ENCODE peak calls at places on chromosomes 7 and 10, in five cellular contexts. One of them, this sample, is unnamed.

GRCh38 chr10:30088178-30088577 is 28.8 kb upstream of the JCAD start:
- DNase-seq in T1000: no peak
- DNase-seq in activated CD4-positive, alpha-beta T cell treated with anti-CD3 and anti-CD28 coated beads, Interleukin-2, amount 10 ng/mL, durations not matched to agents 7 days and 5 days: no peak
- DNase-seq in heart right ventricle: no peak
- DNase-seq in T-helper 2 cell treated with Interferon-gamma antibody and Interleukin-4, amounts not matched to agents 5 μg/mL and 100 μg/mL, for 36 hours: no peak
- DNase-seq in this sample: no peak

GRCh38 chr10:51427758-51428157 is 271.6 kb downstream of the CSTF2T start:
- DNase-seq in T1000: no peak
- DNase-seq in activated CD4-positive, alpha-beta T cell treated with anti-CD3 and anti-CD28 coated beads, Interleukin-2, amount 10 ng/mL, durations not matched to agents 7 days and 5 days: no peak
- DNase-seq in heart right ventricle: no peak
- DNase-seq in T-helper 2 cell treated with Interferon-gamma antibody and Interleukin-4, amounts not matched to agents 5 μg/mL and 100 μg/mL, for 36 hours: no peak
- DNase-seq in this sample: no peak

GRCh38 chr10:118504044-118504944 is 91.2 kb downstream of the PRLHR start:
- DNase-seq in T1000: no peak
- DNase-seq in activated CD4-positive, alpha-beta T cell treated with anti-CD3 and anti-CD28 coated beads, Interleukin-2, amount 10 ng/mL, durations not matched to agents 7 days and 5 days: no peak
- DNase-seq in heart right ventricle: no peak
- DNase-seq in T-helper 2 cell treated with Interferon-gamma antibody and Interleukin-4, amounts not matched to agents 5 μg/mL and 100 μg/mL, for 36 hours: no peak
- DNase-seq in this sample: no peak

GRCh38 chr7:25788961-25789620 is 362.9 kb upstream of the NFE2L3 start:
- DNase-seq in T1000: no peak
- DNase-seq in activated CD4-positive, alpha-beta T cell treated with anti-CD3 and anti-CD28 coated beads, Interleukin-2, amount 10 ng/mL, durations not matched to agents 7 days and 5 days: no peak
- DNase-seq in heart right ventricle: no peak
- DNase-seq in T-helper 2 cell treated with Interferon-gamma antibody and Interleukin-4, amounts not matched to agents 5 μg/mL and 100 μg/mL, for 36 hours: no peak
- DNase-seq in this sample: no peak

GRCh38 chr7:114548576-114548975 is 134.0 kb downstream of the FOXP2 start:
- DNase-seq in T1000: no peak
- DNase-seq in activated CD4-positive, alpha-beta T cell treated with anti-CD3 and anti-CD28 coated beads, Interleukin-2, amount 10 ng/mL, durations not matched to agents 7 days and 5 days: no peak
- DNase-seq in heart right ventricle: no peak
- DNase-seq in T-helper 2 cell treated with Interferon-gamma antibody and Interleukin-4, amounts not matched to agents 5 μg/mL and 100 μg/mL, for 36 hours: no peak
- DNase-seq in this sample: no peak

GRCh38 chr10:26723016-26723415 is 25.5 kb downstream of the PDSS1 start:
- DNase-seq in T1000: no peak
- DNase-seq in activated CD4-positive, alpha-beta T cell treated with anti-CD3 and anti-CD28 coated beads, Interleukin-2, amount 10 ng/mL, durations not matched to agents 7 days and 5 days: no peak
- DNase-seq in heart right ventricle: no peak
- DNase-seq in T-helper 2 cell treated with Interferon-gamma antibody and Interleukin-4, amounts not matched to agents 5 μg/mL and 100 μg/mL, for 36 hours: no peak
- DNase-seq in this sample: no peak

GRCh38 chr7:1175597-1175966 is 15.6 kb upstream of the ZFAND2A start:
- DNase-seq in T1000: no peak
- DNase-seq in activated CD4-positive, alpha-beta T cell treated with anti-CD3 and anti-CD28 coated beads, Interleukin-2, amount 10 ng/mL, durations not matched to agents 7 days and 5 days: no peak
- DNase-seq in heart right ventricle: no peak
- DNase-seq in T-helper 2 cell treated with Interferon-gamma antibody and Interleukin-4, amounts not matched to agents 5 μg/mL and 100 μg/mL, for 36 hours: no peak
- DNase-seq in this sample: no peak

GRCh38 chr10:66717221-66717981 is 208.4 kb upstream of the LRRTM3 start:
- DNase-seq in T1000: no peak
- DNase-seq in activated CD4-positive, alpha-beta T cell treated with anti-CD3 and anti-CD28 coated beads, Interleukin-2, amount 10 ng/mL, durations not matched to agents 7 days and 5 days: no peak
- DNase-seq in heart right ventricle: no peak
- DNase-seq in T-helper 2 cell treated with Interferon-gamma antibody and Interleukin-4, amounts not matched to agents 5 μg/mL and 100 μg/mL, for 36 hours: no peak
- DNase-seq in this sample: no peak

GRCh38 chr7:87416682-87417587 is 58.5 kb downstream of the ABCB4 start:
- DNase-seq in T1000: peak; percentile 60
- DNase-seq in activated CD4-positive, alpha-beta T cell treated with anti-CD3 and anti-CD28 coated beads, Interleukin-2, amount 10 ng/mL, durations not matched to agents 7 days and 5 days: peak; percentile 81
- DNase-seq in heart right ventricle: no peak
- DNase-seq in T-helper 2 cell treated with Interferon-gamma antibody and Interleukin-4, amounts not matched to agents 5 μg/mL and 100 μg/mL, for 36 hours: peak; percentile 32
- DNase-seq in this sample: peak; percentile 80

GRCh38 chr10:18542832-18543231 is 108.6 kb downstream of the NSUN6 start:
- DNase-seq in T1000: no peak
- DNase-seq in activated CD4-positive, alpha-beta T cell treated with anti-CD3 and anti-CD28 coated beads, Interleukin-2, amount 10 ng/mL, durations not matched to agents 7 days and 5 days: no peak
- DNase-seq in heart right ventricle: no peak
- DNase-seq in T-helper 2 cell treated with Interferon-gamma antibody and Interleukin-4, amounts not matched to agents 5 μg/mL and 100 μg/mL, for 36 hours: no peak
- DNase-seq in this sample: no peak

GRCh38 chr7:157997080-157997440 is 590.6 kb downstream of the PTPRN2 start:
- DNase-seq in T1000: no peak
- DNase-seq in activated CD4-positive, alpha-beta T cell treated with anti-CD3 and anti-CD28 coated beads, Interleukin-2, amount 10 ng/mL, durations not matched to agents 7 days and 5 days: no peak
- DNase-seq in heart right ventricle: no peak
- DNase-seq in T-helper 2 cell treated with Interferon-gamma antibody and Interleukin-4, amounts not matched to agents 5 μg/mL and 100 μg/mL, for 36 hours: no peak
- DNase-seq in this sample: peak; percentile 58

GRCh38 chr7:114466911-114467310 is 52.3 kb downstream of the FOXP2 start:
- DNase-seq in T1000: no peak
- DNase-seq in activated CD4-positive, alpha-beta T cell treated with anti-CD3 and anti-CD28 coated beads, Interleukin-2, amount 10 ng/mL, durations not matched to agents 7 days and 5 days: no peak
- DNase-seq in heart right ventricle: no peak
- DNase-seq in T-helper 2 cell treated with Interferon-gamma antibody and Interleukin-4, amounts not matched to agents 5 μg/mL and 100 μg/mL, for 36 hours: no peak
- DNase-seq in this sample: no peak

GRCh38 chr10:71888248-71888622 is 37.2 kb upstream of the PSAP start:
- DNase-seq in T1000: no peak
- DNase-seq in activated CD4-positive, alpha-beta T cell treated with anti-CD3 and anti-CD28 coated beads, Interleukin-2, amount 10 ng/mL, durations not matched to agents 7 days and 5 days: no peak
- DNase-seq in heart right ventricle: no peak
- DNase-seq in T-helper 2 cell treated with Interferon-gamma antibody and Interleukin-4, amounts not matched to agents 5 μg/mL and 100 μg/mL, for 36 hours: no peak
- DNase-seq in this sample: no peak

GRCh38 chr7:149003560-149004305 is 24.6 kb downstream of the PDIA4 start:
- DNase-seq in T1000: no peak
- DNase-seq in activated CD4-positive, alpha-beta T cell treated with anti-CD3 and anti-CD28 coated beads, Interleukin-2, amount 10 ng/mL, durations not matched to agents 7 days and 5 days: no peak
- DNase-seq in heart right ventricle: no peak
- DNase-seq in T-helper 2 cell treated with Interferon-gamma antibody and Interleukin-4, amounts not matched to agents 5 μg/mL and 100 μg/mL, for 36 hours: no peak
- DNase-seq in this sample: no peak

GRCh38 chr7:90404777-90405176 is 1.5 kb downstream of the CLDN12 start:
- DNase-seq in T1000: no peak
- DNase-seq in activated CD4-positive, alpha-beta T cell treated with anti-CD3 and anti-CD28 coated beads, Interleukin-2, amount 10 ng/mL, durations not matched to agents 7 days and 5 days: no peak
- DNase-seq in heart right ventricle: no peak
- DNase-seq in T-helper 2 cell treated with Interferon-gamma antibody and Interleukin-4, amounts not matched to agents 5 μg/mL and 100 μg/mL, for 36 hours: no peak
- DNase-seq in this sample: no peak

GRCh38 chr7:50299163-50299562 is 5.4 kb upstream of the IKZF1 start:
- DNase-seq in T1000: no peak
- DNase-seq in activated CD4-positive, alpha-beta T cell treated with anti-CD3 and anti-CD28 coated beads, Interleukin-2, amount 10 ng/mL, durations not matched to agents 7 days and 5 days: no peak
- DNase-seq in heart right ventricle: no peak
- DNase-seq in T-helper 2 cell treated with Interferon-gamma antibody and Interleukin-4, amounts not matched to agents 5 μg/mL and 100 μg/mL, for 36 hours: no peak
- DNase-seq in this sample: no peak

GRCh38 chr7:158614695-158615094 is 27.1 kb upstream of the PTPRN2 start:
- DNase-seq in T1000: no peak
- DNase-seq in activated CD4-positive, alpha-beta T cell treated with anti-CD3 and anti-CD28 coated beads, Interleukin-2, amount 10 ng/mL, durations not matched to agents 7 days and 5 days: no peak
- DNase-seq in heart right ventricle: no peak
- DNase-seq in T-helper 2 cell treated with Interferon-gamma antibody and Interleukin-4, amounts not matched to agents 5 μg/mL and 100 μg/mL, for 36 hours: no peak
- DNase-seq in this sample: no peak

GRCh38 chr7:140702774-140703173 is 6.3 kb downstream of the NDUFB2 start:
- DNase-seq in T1000: no peak
- DNase-seq in activated CD4-positive, alpha-beta T cell treated with anti-CD3 and anti-CD28 coated beads, Interleukin-2, amount 10 ng/mL, durations not matched to agents 7 days and 5 days: no peak
- DNase-seq in heart right ventricle: no peak
- DNase-seq in T-helper 2 cell treated with Interferon-gamma antibody and Interleukin-4, amounts not matched to agents 5 μg/mL and 100 μg/mL, for 36 hours: no peak
- DNase-seq in this sample: no peak

GRCh38 chr7:1854521-1855395 is 184.7 kb downstream of the ELFN1 start:
- DNase-seq in T1000: no peak
- DNase-seq in activated CD4-positive, alpha-beta T cell treated with anti-CD3 and anti-CD28 coated beads, Interleukin-2, amount 10 ng/mL, durations not matched to agents 7 days and 5 days: peak; percentile 40
- DNase-seq in heart right ventricle: peak; percentile 8
- DNase-seq in T-helper 2 cell treated with Interferon-gamma antibody and Interleukin-4, amounts not matched to agents 5 μg/mL and 100 μg/mL, for 36 hours: no peak
- DNase-seq in this sample: peak; percentile 62

GRCh38 chr10:17989908-17990767 is 38.4 kb downstream of the SLC39A12 start:
- DNase-seq in T1000: no peak
- DNase-seq in activated CD4-positive, alpha-beta T cell treated with anti-CD3 and anti-CD28 coated beads, Interleukin-2, amount 10 ng/mL, durations not matched to agents 7 days and 5 days: no peak
- DNase-seq in heart right ventricle: no peak
- DNase-seq in T-helper 2 cell treated with Interferon-gamma antibody and Interleukin-4, amounts not matched to agents 5 μg/mL and 100 μg/mL, for 36 hours: no peak
- DNase-seq in this sample: no peak

GRCh38 chr10:68105820-68106219 is 3.5 kb upstream of the MYPN start:
- DNase-seq in T1000: peak; percentile 53
- DNase-seq in activated CD4-positive, alpha-beta T cell treated with anti-CD3 and anti-CD28 coated beads, Interleukin-2, amount 10 ng/mL, durations not matched to agents 7 days and 5 days: no peak
- DNase-seq in heart right ventricle: no peak
- DNase-seq in T-helper 2 cell treated with Interferon-gamma antibody and Interleukin-4, amounts not matched to agents 5 μg/mL and 100 μg/mL, for 36 hours: no peak
- DNase-seq in this sample: no peak

GRCh38 chr7:144403649-144404061 is at the start of gene NOBOX:
- DNase-seq in T1000: no peak
- DNase-seq in activated CD4-positive, alpha-beta T cell treated with anti-CD3 and anti-CD28 coated beads, Interleukin-2, amount 10 ng/mL, durations not matched to agents 7 days and 5 days: no peak
- DNase-seq in heart right ventricle: no peak
- DNase-seq in T-helper 2 cell treated with Interferon-gamma antibody and Interleukin-4, amounts not matched to agents 5 μg/mL and 100 μg/mL, for 36 hours: no peak
- DNase-seq in this sample: no peak

GRCh38 chr7:121000091-121000983 is 11.8 kb downstream of the CPED1 start:
- DNase-seq in T1000: no peak
- DNase-seq in activated CD4-positive, alpha-beta T cell treated with anti-CD3 and anti-CD28 coated beads, Interleukin-2, amount 10 ng/mL, durations not matched to agents 7 days and 5 days: no peak
- DNase-seq in heart right ventricle: no peak
- DNase-seq in T-helper 2 cell treated with Interferon-gamma antibody and Interleukin-4, amounts not matched to agents 5 μg/mL and 100 μg/mL, for 36 hours: no peak
- DNase-seq in this sample: no peak

GRCh38 chr7:149686001-149686400 is 87.4 kb downstream of the ZNF467 start:
- DNase-seq in T1000: no peak
- DNase-seq in activated CD4-positive, alpha-beta T cell treated with anti-CD3 and anti-CD28 coated beads, Interleukin-2, amount 10 ng/mL, durations not matched to agents 7 days and 5 days: no peak
- DNase-seq in heart right ventricle: no peak
- DNase-seq in T-helper 2 cell treated with Interferon-gamma antibody and Interleukin-4, amounts not matched to agents 5 μg/mL and 100 μg/mL, for 36 hours: no peak
- DNase-seq in this sample: no peak

GRCh38 chr10:30718877-30719268 is 89.3 kb upstream of the LYZL2 start:
- DNase-seq in T1000: no peak
- DNase-seq in activated CD4-positive, alpha-beta T cell treated with anti-CD3 and anti-CD28 coated beads, Interleukin-2, amount 10 ng/mL, durations not matched to agents 7 days and 5 days: no peak
- DNase-seq in heart right ventricle: no peak
- DNase-seq in T-helper 2 cell treated with Interferon-gamma antibody and Interleukin-4, amounts not matched to agents 5 μg/mL and 100 μg/mL, for 36 hours: no peak
- DNase-seq in this sample: no peak

GRCh38 chr7:132857031-132857430 is 224.9 kb downstream of the CHCHD3 start:
- DNase-seq in T1000: no peak
- DNase-seq in activated CD4-positive, alpha-beta T cell treated with anti-CD3 and anti-CD28 coated beads, Interleukin-2, amount 10 ng/mL, durations not matched to agents 7 days and 5 days: no peak
- DNase-seq in heart right ventricle: no peak
- DNase-seq in T-helper 2 cell treated with Interferon-gamma antibody and Interleukin-4, amounts not matched to agents 5 μg/mL and 100 μg/mL, for 36 hours: no peak
- DNase-seq in this sample: no peak

GRCh38 chr10:24277771-24278518 is 69.0 kb downstream of the KIAA1217 start:
- DNase-seq in T1000: no peak
- DNase-seq in activated CD4-positive, alpha-beta T cell treated with anti-CD3 and anti-CD28 coated beads, Interleukin-2, amount 10 ng/mL, durations not matched to agents 7 days and 5 days: no peak
- DNase-seq in heart right ventricle: peak; percentile 21
- DNase-seq in T-helper 2 cell treated with Interferon-gamma antibody and Interleukin-4, amounts not matched to agents 5 μg/mL and 100 μg/mL, for 36 hours: no peak
- DNase-seq in this sample: no peak

GRCh38 chr10:122149138-122149606 is 121.9 kb upstream of the BTBD16 start:
- DNase-seq in T1000: no peak
- DNase-seq in activated CD4-positive, alpha-beta T cell treated with anti-CD3 and anti-CD28 coated beads, Interleukin-2, amount 10 ng/mL, durations not matched to agents 7 days and 5 days: no peak
- DNase-seq in heart right ventricle: peak; percentile 84
- DNase-seq in T-helper 2 cell treated with Interferon-gamma antibody and Interleukin-4, amounts not matched to agents 5 μg/mL and 100 μg/mL, for 36 hours: no peak
- DNase-seq in this sample: no peak

GRCh38 chr7:4769753-4770152 is 5.7 kb upstream of the AP5Z1 start:
- DNase-seq in T1000: no peak
- DNase-seq in activated CD4-positive, alpha-beta T cell treated with anti-CD3 and anti-CD28 coated beads, Interleukin-2, amount 10 ng/mL, durations not matched to agents 7 days and 5 days: no peak
- DNase-seq in heart right ventricle: no peak
- DNase-seq in T-helper 2 cell treated with Interferon-gamma antibody and Interleukin-4, amounts not matched to agents 5 μg/mL and 100 μg/mL, for 36 hours: no peak
- DNase-seq in this sample: no peak

GRCh38 chr10:6581750-6582697 is 1.9 kb upstream of the PRKCQ start:
- DNase-seq in T1000: no peak
- DNase-seq in activated CD4-positive, alpha-beta T cell treated with anti-CD3 and anti-CD28 coated beads, Interleukin-2, amount 10 ng/mL, durations not matched to agents 7 days and 5 days: peak; percentile 18
- DNase-seq in heart right ventricle: no peak
- DNase-seq in T-helper 2 cell treated with Interferon-gamma antibody and Interleukin-4, amounts not matched to agents 5 μg/mL and 100 μg/mL, for 36 hours: no peak
- DNase-seq in this sample: no peak

GRCh38 chr7:6261699-6262098 is 10.7 kb downstream of the CYTH3 start:
- DNase-seq in T1000: no peak
- DNase-seq in activated CD4-positive, alpha-beta T cell treated with anti-CD3 and anti-CD28 coated beads, Interleukin-2, amount 10 ng/mL, durations not matched to agents 7 days and 5 days: no peak
- DNase-seq in heart right ventricle: no peak
- DNase-seq in T-helper 2 cell treated with Interferon-gamma antibody and Interleukin-4, amounts not matched to agents 5 μg/mL and 100 μg/mL, for 36 hours: no peak
- DNase-seq in this sample: no peak

GRCh38 chr10:19788075-19788686 is 28.1 kb upstream of the PLXDC2 start:
- DNase-seq in T1000: no peak
- DNase-seq in activated CD4-positive, alpha-beta T cell treated with anti-CD3 and anti-CD28 coated beads, Interleukin-2, amount 10 ng/mL, durations not matched to agents 7 days and 5 days: peak; percentile 10
- DNase-seq in heart right ventricle: no peak
- DNase-seq in T-helper 2 cell treated with Interferon-gamma antibody and Interleukin-4, amounts not matched to agents 5 μg/mL and 100 μg/mL, for 36 hours: no peak
- DNase-seq in this sample: no peak

GRCh38 chr10:79385392-79385795 is 38.1 kb downstream of the PPIF start:
- DNase-seq in T1000: no peak
- DNase-seq in activated CD4-positive, alpha-beta T cell treated with anti-CD3 and anti-CD28 coated beads, Interleukin-2, amount 10 ng/mL, durations not matched to agents 7 days and 5 days: no peak
- DNase-seq in heart right ventricle: no peak
- DNase-seq in T-helper 2 cell treated with Interferon-gamma antibody and Interleukin-4, amounts not matched to agents 5 μg/mL and 100 μg/mL, for 36 hours: no peak
- DNase-seq in this sample: no peak

GRCh38 chr10:123808873-123809272 is 82.7 kb downstream of the CPXM2 start:
- DNase-seq in T1000: no peak
- DNase-seq in activated CD4-positive, alpha-beta T cell treated with anti-CD3 and anti-CD28 coated beads, Interleukin-2, amount 10 ng/mL, durations not matched to agents 7 days and 5 days: no peak
- DNase-seq in heart right ventricle: no peak
- DNase-seq in T-helper 2 cell treated with Interferon-gamma antibody and Interleukin-4, amounts not matched to agents 5 μg/mL and 100 μg/mL, for 36 hours: no peak
- DNase-seq in this sample: no peak

GRCh38 chr7:95205821-95206220 is 118.5 kb downstream of the PON1 start:
- DNase-seq in T1000: no peak
- DNase-seq in activated CD4-positive, alpha-beta T cell treated with anti-CD3 and anti-CD28 coated beads, Interleukin-2, amount 10 ng/mL, durations not matched to agents 7 days and 5 days: no peak
- DNase-seq in heart right ventricle: no peak
- DNase-seq in T-helper 2 cell treated with Interferon-gamma antibody and Interleukin-4, amounts not matched to agents 5 μg/mL and 100 μg/mL, for 36 hours: no peak
- DNase-seq in this sample: no peak

This sample was measured in activated effector memory CD4-positive, alpha-beta T cell treated with anti-CD3 and anti-CD28 coated beads, Interleukin-2, amount 50 U/mL, for 16 hours.